ENCODE peak calls at places on chromosomes 6 and 20, in nine cellular contexts. K is AG04449; B is naive thymus-derived CD4-positive, alpha-beta T cell; E is AG09309; L is lung; H is cardiac fibroblast; M is suprapubic skin; V is A549; T is SK-N-MC. X is an unnamed sample.

GRCh38 chr6:133635447-133635846 is 253.5 kb upstream of the TCF21 start:
- DNase-seq in T (no peak), L (no peak), K (no peak), E (no peak), M (no peak), B (no peak), H (no peak), V (no peak), X (no peak)

GRCh38 chr6:158648682-158649131 is 1.1 kb upstream of the SYTL3 start:
- DNase-seq in H (peak), L (no peak), M (peak), V (no peak), E (no peak), B (no peak), K (peak), T (no peak), X (peak)

GRCh38 chr6:167590193-167590592 is 236.5 kb upstream of the AFDN start:
- DNase-seq in E (no peak), V (no peak), H (no peak), T (no peak), B (no peak), M (no peak), K (no peak), L (no peak), X (no peak)

GRCh38 chr20:41657655-41658054 is 39.5 kb upstream of the CHD6 start:
- DNase-seq in K (no peak), M (no peak), E (no peak), B (no peak), H (no peak), L (no peak), V (no peak), T (no peak), X (no peak)

GRCh38 chr6:27495386-27496135 is 22.7 kb upstream of the ZNF184 start:
- DNase-seq in L (no peak), M (no peak), T (no peak), H (peak), V (peak), B (no peak), K (peak), E (peak), X (peak)

GRCh38 chr6:12751694-12752304 is 35.2 kb downstream of the PHACTR1 start:
- DNase-seq in M (no peak), E (peak), B (no peak), V (peak), H (peak), L (peak), K (no peak), T (peak), X (peak)

GRCh38 chr6:77425216-77425615 is 38.1 kb downstream of the HTR1B start:
- DNase-seq in H (peak), B (no peak), V (no peak), L (no peak), T (no peak), M (no peak), E (no peak), K (no peak), X (peak)

GRCh38 chr6:144055121-144055931 is 40.0 kb downstream of the SF3B5 start:
- DNase-seq in H (no peak), E (no peak), M (no peak), L (no peak), T (no peak), K (no peak), V (no peak), B (peak), X (peak)

GRCh38 chr6:150546457-150546856 is 53.2 kb upstream of the PLEKHG1 start:
- DNase-seq in B (no peak), H (no peak), T (no peak), V (no peak), L (no peak), E (no peak), K (no peak), M (no peak), X (no peak)

GRCh38 chr6:15247214-15247749 is 1.4 kb downstream of the JARID2 start:
- DNase-seq in K (no peak), E (no peak), M (no peak), T (no peak), H (peak), V (no peak), L (no peak), B (no peak), X (no peak)

GRCh38 chr6:15248451-15249370 is 2.8 kb downstream of the JARID2 start:
- DNase-seq in M (peak), T (no peak), K (no peak), B (peak), E (no peak), L (peak), H (peak), V (peak), X (peak)

GRCh38 chr6:15250440-15251168 is 4.7 kb downstream of the JARID2 start:
- DNase-seq in V (no peak), B (no peak), H (no peak), L (no peak), E (no peak), M (no peak), T (no peak), K (no peak), X (no peak)

GRCh38 chr6:15247750-15248450 is 2.0 kb downstream of the JARID2 start:
- DNase-seq in V (peak), K (no peak), B (peak), E (no peak), L (peak), M (peak), T (no peak), H (peak), X (peak)

DNA sequence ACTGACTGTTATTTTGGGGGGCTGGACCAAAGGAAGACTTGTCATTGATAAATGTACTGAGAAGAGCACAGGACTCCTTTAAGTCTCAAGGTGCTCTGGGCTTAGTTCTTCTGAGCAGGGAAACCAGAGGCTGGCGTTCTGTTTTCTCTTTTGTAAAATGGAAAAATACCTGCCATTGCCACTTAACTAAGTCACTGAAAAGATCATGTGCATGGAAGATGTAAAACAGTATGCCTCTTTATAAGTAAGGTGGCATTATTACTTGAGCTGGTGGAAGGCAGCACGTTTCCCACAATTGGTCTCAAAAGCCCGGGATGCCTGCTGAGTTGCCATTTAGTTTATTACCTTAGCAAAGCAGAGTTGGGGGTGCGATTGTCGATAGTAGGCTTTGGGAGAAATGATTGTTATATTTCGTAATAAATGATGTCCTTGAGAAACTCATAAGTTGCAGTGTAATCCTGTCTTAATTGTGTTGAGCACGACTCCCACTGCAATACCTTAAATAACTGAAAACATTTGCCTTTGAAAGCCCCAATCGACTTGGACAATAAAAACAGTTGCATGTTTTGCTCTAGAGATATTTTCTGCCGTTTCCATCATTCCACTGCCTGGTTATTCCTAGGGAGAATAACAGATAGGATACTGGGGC is 3.6 kb downstream of the JARID2 start:
- DNase-seq in M (no peak), V (no peak), E (no peak), L (no peak), T (no peak), B (no peak), H (no peak), K (no peak), X (peak)
- H3K4me3 ChIP-seq in M (peak), V (peak), E (peak), L (no peak), T (peak), B (peak), H (peak), K (peak), X (peak)

GRCh38 chr6:108295676-108296075 is 822 bp downstream of the AFG1L start:
- DNase-seq in H (no peak), K (no peak), T (no peak), V (no peak), M (no peak), E (no peak), L (no peak), B (no peak), X (no peak)

GRCh38 chr6:108294787-108295625 is at the start of gene AFG1L:
- DNase-seq in E (peak), B (peak), K (peak), M (peak), H (peak), T (peak), L (peak), V (peak), X (peak)

GRCh38 chr6:108293527-108294296 is 1.1 kb upstream of the AFG1L start:
- DNase-seq in M (no peak), L (no peak), K (no peak), B (no peak), E (no peak), H (no peak), T (no peak), V (no peak), X (no peak)

GRCh38 chr6:108288742-108289141 is 6.1 kb upstream of the AFG1L start:
- DNase-seq in V (no peak), T (no peak), M (no peak), E (no peak), K (no peak), H (no peak), B (no peak), L (no peak), X (no peak)

DNA sequence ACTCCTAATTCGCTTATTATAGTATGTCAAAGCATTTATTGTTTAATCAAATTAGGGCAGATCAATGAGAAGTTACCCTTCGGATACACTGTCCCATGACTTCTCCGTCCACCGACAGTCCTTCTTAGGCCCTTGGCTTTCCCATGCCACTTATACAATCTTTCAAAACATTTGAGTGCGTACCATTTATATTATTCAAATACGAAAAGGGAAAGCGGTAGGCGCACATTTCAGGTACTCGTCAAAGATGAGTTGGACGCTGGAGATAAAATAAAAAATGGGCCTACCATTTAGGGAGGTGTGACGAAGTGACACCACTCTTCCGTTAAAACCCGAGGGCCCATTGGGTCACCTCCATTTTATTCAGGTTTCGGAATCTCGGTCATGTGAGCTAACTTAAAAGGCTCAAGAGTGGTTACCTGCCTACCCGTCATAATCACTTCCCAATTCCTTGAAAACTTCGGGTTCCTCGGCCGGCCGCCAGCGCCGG is 512 bp upstream of the AFG1L start:
- DNase-seq in K (no peak), B (no peak), L (no peak), H (no peak), T (no peak), V (no peak), M (no peak), E (no peak), X (no peak)
- H3K4me3 ChIP-seq in K (peak), B (peak), L (peak), H (peak), T (peak), V (peak), M (peak), E (peak), X (peak)

GRCh38 chr6:25025919-25026301 is 90.2 kb upstream of the RIPOR2 start:
- DNase-seq in E (no peak), L (no peak), V (no peak), K (no peak), M (no peak), T (no peak), H (no peak), B (no peak), X (no peak)
- H3K4me3 ChIP-seq in E (no peak), L (no peak), V (no peak), K (no peak), M (no peak), T (no peak), H (no peak), B (no peak), X (no peak)

GRCh38 chr20:44207066-44207723 is 3.4 kb downstream of the OSER1 start:
- DNase-seq in H (peak), E (no peak), L (no peak), K (no peak), B (no peak), V (no peak), T (no peak), M (no peak), X (no peak)
- H3K4me3 ChIP-seq in H (no peak), E (no peak), L (no peak), K (no peak), B (no peak), V (peak), T (no peak), M (no peak), X (no peak)

GRCh38 chr6:10745116-10745515 is 2.5 kb upstream of the TMEM14B start:
- DNase-seq in M (no peak), L (no peak), K (no peak), B (no peak), H (no peak), V (no peak), E (no peak), T (no peak), X (no peak)

GRCh38 chr6:10749734-10750133 is 2.1 kb downstream of the TMEM14B start:
- DNase-seq in E (no peak), L (no peak), K (no peak), V (no peak), B (no peak), H (no peak), T (no peak), M (no peak), X (no peak)

GRCh38 chr6:10743514-10743913 is 4.1 kb upstream of the TMEM14B start:
- DNase-seq in T (no peak), V (no peak), B (no peak), E (no peak), H (no peak), L (no peak), M (no peak), K (no peak), X (no peak)

GRCh38 chr6:10747251-10747972 is at the start of gene TMEM14B:
- DNase-seq in B (peak), M (peak), H (peak), L (peak), T (peak), V (peak), E (peak), K (peak), X (peak)

GRCh38 chr6:10746915-10747250 is 722 bp upstream of the TMEM14B start:
- DNase-seq in E (no peak), L (no peak), T (no peak), M (no peak), H (no peak), B (no peak), V (no peak), K (no peak), X (peak)
- H3K4me3 ChIP-seq in E (peak), L (peak), T (peak), M (peak), H (peak), B (peak), V (peak), K (peak), X (peak)

DNA sequence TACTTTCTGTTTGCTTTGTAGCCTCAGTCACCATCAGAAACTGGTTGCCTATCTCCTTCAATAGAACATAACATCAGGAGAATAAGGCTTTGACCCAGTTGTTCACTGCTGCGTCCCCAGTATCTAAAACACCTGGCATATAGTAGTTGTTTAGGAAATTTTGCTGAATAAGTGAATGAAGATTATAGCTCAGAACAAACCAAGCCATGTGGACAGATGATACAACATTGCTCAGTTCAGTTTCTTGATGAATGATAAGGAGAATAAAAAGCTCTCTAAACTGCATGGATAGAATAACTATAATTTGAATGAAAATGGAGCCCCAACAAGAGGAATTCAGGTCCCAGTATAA is 5.2 kb upstream of the SERPINB1 start:
- DNase-seq in V (no peak), T (no peak), M (no peak), H (no peak), L (no peak), K (no peak), E (no peak), B (no peak), X (no peak)
- H3K4me3 ChIP-seq in V (peak), T (no peak), M (no peak), H (no peak), L (no peak), K (peak), E (peak), B (no peak), X (peak)

GRCh38 chr6:41638801-41639555 is 710 bp downstream of the MDFI start:
- DNase-seq in H (peak), V (no peak), E (no peak), B (no peak), L (no peak), M (no peak), K (no peak), T (no peak), X (no peak)
- H3K4me3 ChIP-seq in H (peak), V (no peak), E (peak), B (no peak), L (peak), M (peak), K (peak), T (peak), X (no peak)

X was measured in AG10803.